ENCODE peak calls at places on chromosomes 13 and 19, in five cellular contexts. E is central memory CD8-positive, alpha-beta T cell; I is activated CD4-positive, alpha-beta T cell treated with anti-CD3 and anti-CD28 coated beads, Interleukin-2, amount 10 ng/mL, durations not matched to agents 7 days and 5 days; R is stimulated activated CD8-positive, alpha-beta memory T cell treated with anti-CD3 and anti-CD28 coated beads, Interleukin-15, amount 100 ng/mL, for 24 hours; G is GM04504. L is an unnamed sample.

GRCh38 chr19:3699071-3699740 is 1.1 kb downstream of the PIP5K1C start:
- DNase-seq in E (no peak), I (peak), R (no peak), G (peak), L (no peak)

GRCh38 chr13:104837756-104838155 is 1697.7 kb downstream of the EFNB2 start:
- DNase-seq in E (no peak), I (no peak), R (no peak), G (no peak), L (no peak)

GRCh38 chr19:10587022-10587838 is at the start of gene AP1M2:
- DNase-seq in E (no peak), I (no peak), R (no peak), G (no peak), L (peak)

GRCh38 chr13:39095500-39095899 is 57.2 kb downstream of the NHLRC3 start:
- DNase-seq in E (no peak), I (no peak), R (no peak), G (no peak), L (no peak)

GRCh38 chr13:53783466-53783865 is 754.9 kb downstream of the OLFM4 start:
- DNase-seq in E (no peak), I (no peak), R (no peak), G (no peak), L (peak)

GRCh38 chr19:38231918-38232317 is 7.9 kb upstream of the DPF1 start:
- DNase-seq in E (no peak), I (no peak), R (no peak), G (no peak), L (no peak)

GRCh38 chr13:41306271-41307150 is 4.6 kb upstream of the NAA16 start:
- DNase-seq in E (no peak), I (no peak), R (no peak), G (no peak), L (no peak)

GRCh38 chr13:110346661-110347067 is 39.6 kb downstream of the COL4A2 start:
- DNase-seq in E (no peak), I (no peak), R (no peak), G (no peak), L (peak)

GRCh38 chr19:50657672-50658437 is 8.6 kb downstream of the C19orf81 start:
- DNase-seq in E (peak), I (peak), R (peak), G (peak), L (peak)

GRCh38 chr19:16170134-16170533 is 3.2 kb downstream of the CIB3 start:
- DNase-seq in E (no peak), I (no peak), R (no peak), G (no peak), L (no peak)

GRCh38 chr13:35164324-35164932 is 222.4 kb downstream of the NBEA start:
- DNase-seq in E (no peak), I (no peak), R (no peak), G (no peak), L (peak)

GRCh38 chr13:112727581-112727980 is 37.7 kb downstream of the ATP11A start:
- DNase-seq in E (no peak), I (no peak), R (no peak), G (no peak), L (peak)

GRCh38 chr13:56501750-56502149 is 639.0 kb upstream of the PRR20A start:
- DNase-seq in E (no peak), I (no peak), R (no peak), G (no peak), L (no peak)

GRCh38 chr19:16828990-16829821 is at the start of gene SIN3B:
- DNase-seq in E (peak), I (peak), R (peak), G (peak), L (peak)

GRCh38 chr19:33054623-33055022 is 10.1 kb downstream of the RHPN2 start:
- DNase-seq in E (no peak), I (no peak), R (no peak), G (no peak), L (no peak)

GRCh38 chr19:54209748-54210494 is 9.3 kb downstream of the RPS9 start:
- DNase-seq in E (no peak), I (no peak), R (no peak), G (peak), L (peak)

GRCh38 chr19:989381-990081 is 5.4 kb downstream of the WDR18 start:
- DNase-seq in E (no peak), I (no peak), R (no peak), G (no peak), L (no peak)

GRCh38 chr19:4952945-4953344 is 16.0 kb upstream of the KDM4B start:
- DNase-seq in E (no peak), I (no peak), R (no peak), G (no peak), L (no peak)

GRCh38 chr19:29909545-29909944 is 32.5 kb upstream of the URI1 start:
- DNase-seq in E (no peak), I (no peak), R (no peak), G (no peak), L (no peak)

GRCh38 chr13:76512676-76513277 is 373.4 kb downstream of the KCTD12 start:
- DNase-seq in E (no peak), I (no peak), R (no peak), G (peak), L (no peak)

GRCh38 chr13:111483621-111483987 is 163.2 kb downstream of the TEX29 start:
- DNase-seq in E (no peak), I (no peak), R (no peak), G (no peak), L (no peak)

GRCh38 chr19:1449467-1450442 is at the start of gene APC2:
- DNase-seq in E (no peak), I (peak), R (no peak), G (no peak), L (peak)

GRCh38 chr19:44308011-44308410 is 3.2 kb upstream of the ZNF235 start:
- DNase-seq in E (no peak), I (no peak), R (no peak), G (peak), L (no peak)

GRCh38 chr19:6811906-6812305 is 39.4 kb downstream of the VAV1 start:
- DNase-seq in E (no peak), I (no peak), R (no peak), G (peak), L (no peak)

GRCh38 chr19:33450689-33451088 is 70.9 kb downstream of the PEPD start:
- DNase-seq in E (no peak), I (no peak), R (no peak), G (no peak), L (no peak)

GRCh38 chr19:40907968-40908735 is 26.1 kb upstream of the CYP2A7 start:
- DNase-seq in E (no peak), I (peak), R (peak), G (no peak), L (no peak)

GRCh38 chr19:43997631-43998290 is 5.0 kb upstream of the ZNF230 start:
- DNase-seq in E (no peak), I (no peak), R (no peak), G (no peak), L (no peak)

GRCh38 chr13:84745051-84745551 is 862.8 kb upstream of the SLITRK1 start:
- DNase-seq in E (no peak), I (no peak), R (no peak), G (no peak), L (no peak)

GRCh38 chr19:7655581-7655980 is 13.3 kb upstream of the RETN start:
- DNase-seq in E (no peak), I (no peak), R (no peak), G (no peak), L (no peak)

GRCh38 chr13:30810261-30810701 is 74.9 kb downstream of the ALOX5AP start:
- DNase-seq in E (no peak), I (no peak), R (no peak), G (no peak), L (peak)

GRCh38 chr19:18895828-18896341 is at the start of gene CERS1:
- DNase-seq in E (no peak), I (no peak), R (no peak), G (no peak), L (peak)

GRCh38 chr13:93259527-93260080 is 33.0 kb downstream of the GPC6 start:
- DNase-seq in E (no peak), I (no peak), R (no peak), G (no peak), L (no peak)

GRCh38 chr19:41000310-41000737 is 9.2 kb downstream of the CYP2B6 start:
- DNase-seq in E (no peak), I (no peak), R (no peak), G (no peak), L (no peak)

L was measured in DMS79 treated with DMSO at 0.1 percent for 48 hours.